ENCODE peak calls at places on chromosomes 5 and 9, in ten cellular contexts. K is globus pallidus; G is anterior cingulate cortex; C is iris pigment epithelial cell; Q is WTC11; X is HTR-8/SVneo; L is skeletal muscle cell; V is stimulated activated CD4-positive, alpha-beta T cell treated with anti-CD3 and anti-CD28 coated beads, TNF-alpha, amount 100 ng/mL, for 4 hours; B is HEK293T; H is endothelial cell. S is an unnamed sample.
A peak's percentile ranks its signal among the peaks of the same experiment; 100 is the strongest.

GRCh38 chr5:96716007-96716406 is 53.8 kb downstream of the CAST start:
- DNase-seq in V (no peak), X (no peak), L (no peak), H (no peak), B (no peak), G (no peak), Q (no peak), K (no peak), C (no peak), S (peak; percentile 35)

GRCh38 chr9:6645153-6646027 is at the start of gene GLDC:
- DNase-seq in C (no peak), G (peak; percentile 40), X (peak; percentile 93), Q (peak; percentile 92), L (no peak), V (peak; percentile 16), H (peak; percentile 53), B (peak; percentile 83), K (peak; percentile 53), S (no peak)

GRCh38 chr9:3827175-3827574 is 301.4 kb upstream of the RFX3 start:
- DNase-seq in C (no peak), B (no peak), H (no peak), V (no peak), K (no peak), Q (no peak), X (no peak), L (no peak), G (no peak), S (no peak)

GRCh38 chr9:26637101-26637500 is 255.5 kb downstream of the CAAP1 start:
- DNase-seq in G (no peak), H (no peak), V (no peak), K (no peak), X (no peak), C (no peak), B (no peak), Q (peak; percentile 50), L (no peak), S (no peak)

GRCh38 chr5:180718810-180719453 is 20.9 kb downstream of the OR2Y1 start:
- DNase-seq in H (peak; percentile 52), C (peak; percentile 41), X (peak; percentile 39), G (no peak), Q (no peak), V (no peak), B (peak; percentile 53), L (no peak), K (peak; percentile 1), S (peak; percentile 33)

GRCh38 chr5:103232393-103232999 is 26.1 kb upstream of the MACIR start:
- DNase-seq in G (no peak), Q (no peak), B (peak; percentile 36), K (peak; percentile 34), V (no peak), L (no peak), X (peak; percentile 17), H (no peak), C (peak; percentile 58), S (peak; percentile 22)

GRCh38 chr9:79578891-79579290 is 7.1 kb downstream of the TLE4 start:
- DNase-seq in B (no peak), V (no peak), K (no peak), H (no peak), Q (no peak), C (no peak), G (no peak), L (no peak), X (no peak), S (no peak)

GRCh38 chr5:160637357-160637756 is 214.7 kb downstream of the ATP10B start:
- DNase-seq in C (no peak), B (no peak), G (no peak), H (no peak), V (no peak), K (no peak), X (no peak), L (no peak), Q (no peak), S (no peak)

GRCh38 chr9:133977421-133978201 is 14.5 kb downstream of the VAV2 start:
- DNase-seq in V (no peak), C (no peak), H (no peak), G (no peak), K (no peak), B (no peak), L (no peak), Q (peak; percentile 9), X (no peak), S (no peak)

GRCh38 chr5:155767480-155767879 is 559.5 kb upstream of the SGCD start:
- DNase-seq in V (no peak), K (no peak), B (no peak), C (no peak), G (no peak), Q (no peak), X (no peak), L (no peak), H (no peak), S (peak; percentile 77)

GRCh38 chr9:16058131-16058549 is 505.3 kb downstream of the CCDC171 start:
- DNase-seq in Q (peak; percentile 26), H (no peak), V (no peak), X (peak; percentile 23), B (no peak), L (no peak), K (no peak), G (no peak), C (peak; percentile 86), S (no peak)

GRCh38 chr9:124473310-124473709 is 23.1 kb downstream of the ADGRD2 start:
- DNase-seq in H (no peak), L (no peak), B (no peak), V (no peak), X (no peak), G (no peak), Q (no peak), K (no peak), C (no peak), S (no peak)

GRCh38 chr9:115012476-115012875 is 82.1 kb upstream of the TNFSF8 start:
- DNase-seq in Q (no peak), K (no peak), L (no peak), G (no peak), B (no peak), C (no peak), V (no peak), X (no peak), H (no peak), S (no peak)

GRCh38 chr5:1510151-1510561 is 13.6 kb downstream of the LPCAT1 start:
- DNase-seq in L (no peak), C (no peak), V (no peak), B (no peak), H (no peak), G (no peak), X (no peak), K (no peak), Q (peak; percentile 5), S (no peak)

GRCh38 chr9:113482341-113482740 is 18.8 kb downstream of the RGS3 start:
- DNase-seq in B (no peak), K (no peak), G (no peak), Q (no peak), L (no peak), C (no peak), V (no peak), X (no peak), H (no peak), S (no peak)

GRCh38 chr9:91495450-91495849 is 71.8 kb upstream of the NFIL3 start:
- DNase-seq in C (peak; percentile 91), H (no peak), G (no peak), L (peak; percentile 82), Q (no peak), X (peak; percentile 33), B (no peak), K (no peak), V (no peak), S (no peak)

GRCh38 chr9:132214027-132214622 is 52.3 kb downstream of the NTNG2 start:
- DNase-seq in B (peak; percentile 72), C (peak; percentile 92), K (peak; percentile 82), Q (peak; percentile 64), L (peak; percentile 52), X (peak; percentile 92), G (peak; percentile 57), V (no peak), H (peak; percentile 44), S (no peak)

GRCh38 chr9:100583019-100583802 is 5.3 kb downstream of the CAVIN4 start:
- DNase-seq in X (no peak), H (no peak), L (no peak), G (no peak), Q (no peak), K (no peak), C (no peak), B (no peak), V (no peak), S (no peak)

S was measured in immature natural killer cell.